ENCODE peak calls at places on chromosomes 1 and 21, in seven cellular contexts. H is transverse colon; W is erythroblast; N is mucosa of descending colon; V is HEK293T; L is ACHN; D is activated T-helper 9 cell treated with anti-CD3 and anti-CD28 coated beads, Interleukin-2, amount 50 U/mL, for 16 hours. S is an unnamed sample.

GRCh38 chr1:236619398-236619797 is 15.1 kb upstream of the HEATR1 start:
- DNase-seq in H (no peak), W (no peak), N (no peak), V (no peak), L (no peak), D (no peak), S (no peak)

GRCh38 chr1:6273380-6273891 is 12.5 kb upstream of the GPR153 start:
- DNase-seq in H (no peak), W (no peak), N (no peak), V (no peak), L (peak), D (no peak), S (no peak)

GRCh38 chr21:45142469-45142868 is 68.1 kb downstream of the ADARB1 start:
- DNase-seq in H (no peak), W (no peak), N (no peak), V (no peak), L (peak), D (no peak), S (no peak)

GRCh38 chr1:103087261-103087660 is 21.1 kb downstream of the COL11A1 start:
- DNase-seq in H (no peak), W (no peak), N (no peak), V (no peak), L (no peak), D (no peak), S (no peak)

GRCh38 chr1:172843444-172843843 is 184.5 kb downstream of the FASLG start:
- DNase-seq in H (no peak), W (no peak), N (no peak), V (no peak), L (no peak), D (no peak), S (no peak)

GRCh38 chr1:51344276-51344601 is 13.9 kb upstream of the TTC39A start:
- DNase-seq in H (no peak), W (no peak), N (no peak), V (no peak), L (no peak), D (no peak), S (no peak)

GRCh38 chr1:3599286-3599811 is 12.0 kb downstream of the MEGF6 start:
- DNase-seq in H (no peak), W (no peak), N (no peak), V (no peak), L (no peak), D (no peak), S (no peak)

GRCh38 chr21:41601573-41602371 is 93.8 kb upstream of the TMPRSS2 start:
- DNase-seq in H (no peak), W (no peak), N (no peak), V (no peak), L (peak), D (no peak), S (no peak)

GRCh38 chr1:170494369-170494768 is 37.6 kb upstream of the GORAB start:
- DNase-seq in H (peak), W (no peak), N (peak), V (no peak), L (no peak), D (no peak), S (no peak)

GRCh38 chr1:25617626-25618432 is 1.2 kb downstream of the MAN1C1 start:
- DNase-seq in H (no peak), W (no peak), N (no peak), V (no peak), L (no peak), D (no peak), S (no peak)

GRCh38 chr1:210465150-210465549 is 136.4 kb downstream of the HHAT start:
- DNase-seq in H (no peak), W (no peak), N (no peak), V (no peak), L (no peak), D (no peak), S (no peak)

GRCh38 chr1:60573726-60574409 is 500.3 kb upstream of the C1orf87 start:
- DNase-seq in H (no peak), W (no peak), N (no peak), V (no peak), L (peak), D (no peak), S (no peak)

GRCh38 chr1:37567023-37567422 is 10.3 kb downstream of the DNALI1 start:
- DNase-seq in H (no peak), W (no peak), N (no peak), V (no peak), L (no peak), D (no peak), S (no peak)

GRCh38 chr1:162982364-162982763 is 86.8 kb upstream of the RGS4 start:
- DNase-seq in H (no peak), W (no peak), N (no peak), V (no peak), L (no peak), D (no peak), S (no peak)